ENCODE peak calls at places on chromosomes 4 and X, in five cellular contexts. F is breast epithelium, E is OCI-LY7, N is nephron progenitor cell, Y is fibroblast of lung. W is an unnamed sample.

GRCh38 chr4:38160487-38161207 is 200.4 kb downstream of the PTTG2 start:
- DNase-seq in F (no peak), E (no peak), N (no peak), Y (peak), W (peak)

GRCh38 chr4:76830612-76831474 is 67.1 kb downstream of the SOWAHB start:
- DNase-seq in F (no peak), E (no peak), N (peak), Y (peak), W (peak)

GRCh38 chr4:81905966-81906365 is 434.3 kb upstream of the RASGEF1B start:
- DNase-seq in F (no peak), E (no peak), N (no peak), Y (no peak), W (no peak)

GRCh38 chr4:165112258-165113156 is at the start of gene TMEM192:
- DNase-seq in F (peak), E (peak), N (peak), Y (peak), W (peak)

GRCh38 chr4:116122131-116122530 is 963.2 kb downstream of the TRAM1L1 start:
- DNase-seq in F (no peak), E (no peak), N (no peak), Y (no peak), W (no peak)

GRCh38 chr4:137471895-137472294 is 60.4 kb downstream of the PCDH18 start:
- DNase-seq in F (no peak), E (no peak), N (no peak), Y (peak), W (peak)

GRCh38 chrX:153689654-153690465 is 2.1 kb downstream of the SLC6A8 start:
- DNase-seq in F (no peak), E (no peak), N (no peak), Y (no peak), W (no peak)

GRCh38 chr4:128163177-128164117 is 102.3 kb downstream of the LARP1B start:
- DNase-seq in F (no peak), E (no peak), N (no peak), Y (peak), W (peak)

GRCh38 chrX:138925330-138925729 is 213.8 kb upstream of the FGF13 start:
- DNase-seq in F (no peak), E (no peak), N (no peak), Y (peak), W (peak)

GRCh38 chr4:115090483-115091075 is 22.8 kb downstream of the NDST4 start:
- DNase-seq in F (no peak), E (peak), N (peak), Y (peak), W (peak)

GRCh38 chr4:142449771-142450373 is 396.2 kb downstream of the INPP4B start:
- DNase-seq in F (no peak), E (no peak), N (no peak), Y (no peak), W (no peak)

GRCh38 chr4:150209140-150209829 is 131.0 kb downstream of the DCLK2 start:
- DNase-seq in F (peak), E (peak), N (peak), Y (peak), W (peak)

GRCh38 chrX:66634272-66634671 is 4.6 kb downstream of the EDA2R start:
- DNase-seq in F (no peak), E (no peak), N (no peak), Y (no peak), W (peak)

GRCh38 chrX:33447285-33447684 is 235.9 kb upstream of the DMD start:
- DNase-seq in F (no peak), E (no peak), N (no peak), Y (peak), W (no peak)

GRCh38 chr4:27003602-27004238 is 143.1 kb downstream of the STIM2 start:
- DNase-seq in F (no peak), E (peak), N (no peak), Y (peak), W (no peak)

GRCh38 chr4:74202062-74202586 is 44.2 kb downstream of the MTHFD2L start:
- DNase-seq in F (no peak), E (no peak), N (no peak), Y (peak), W (no peak)

GRCh38 chr4:92447265-92447905 is 143.6 kb downstream of the GRID2 start:
- DNase-seq in F (no peak), E (no peak), N (no peak), Y (peak), W (no peak)

GRCh38 chrX:123753656-123754350 is 21.0 kb upstream of the THOC2 start:
- DNase-seq in F (no peak), E (peak), N (no peak), Y (no peak), W (no peak)

GRCh38 chr4:83454626-83455025 is 997 bp downstream of the HELQ start:
- DNase-seq in F (no peak), E (no peak), N (no peak), Y (peak), W (peak)

GRCh38 chr4:153013202-153013988 is 77.3 kb downstream of the FHDC1 start:
- DNase-seq in F (no peak), E (no peak), N (no peak), Y (peak), W (no peak)

GRCh38 chrX:148290041-148290440 is 210.4 kb upstream of the AFF2 start:
- DNase-seq in F (no peak), E (no peak), N (no peak), Y (no peak), W (peak)

GRCh38 chrX:139932077-139932900 is 564 bp downstream of the ATP11C start:
- DNase-seq in F (peak), E (peak), N (peak), Y (peak), W (peak)

GRCh38 chr4:163624727-163625126 is 130.2 kb downstream of the TMA16 start:
- DNase-seq in F (no peak), E (no peak), N (no peak), Y (no peak), W (no peak)

GRCh38 chrX:109889289-109890006 is 113.5 kb upstream of the TMEM164 start:
- DNase-seq in F (no peak), E (peak), N (peak), Y (peak), W (peak)

GRCh38 chrX:71998836-71999509 is 88.3 kb downstream of the NHSL2 start:
- DNase-seq in F (no peak), E (peak), N (peak), Y (peak), W (peak)

GRCh38 chr4:185128272-185129119 is 14.6 kb upstream of the SLC25A4 start:
- DNase-seq in F (no peak), E (no peak), N (peak), Y (no peak), W (no peak)

GRCh38 chr4:6228158-6229067 is 28.1 kb upstream of the JAKMIP1 start:
- DNase-seq in F (peak), E (no peak), N (no peak), Y (no peak), W (no peak)
- TF ChIP-seq CTCF in F (no peak), E (no peak), N (no peak), Y (no peak), W (no peak)

DNA sequence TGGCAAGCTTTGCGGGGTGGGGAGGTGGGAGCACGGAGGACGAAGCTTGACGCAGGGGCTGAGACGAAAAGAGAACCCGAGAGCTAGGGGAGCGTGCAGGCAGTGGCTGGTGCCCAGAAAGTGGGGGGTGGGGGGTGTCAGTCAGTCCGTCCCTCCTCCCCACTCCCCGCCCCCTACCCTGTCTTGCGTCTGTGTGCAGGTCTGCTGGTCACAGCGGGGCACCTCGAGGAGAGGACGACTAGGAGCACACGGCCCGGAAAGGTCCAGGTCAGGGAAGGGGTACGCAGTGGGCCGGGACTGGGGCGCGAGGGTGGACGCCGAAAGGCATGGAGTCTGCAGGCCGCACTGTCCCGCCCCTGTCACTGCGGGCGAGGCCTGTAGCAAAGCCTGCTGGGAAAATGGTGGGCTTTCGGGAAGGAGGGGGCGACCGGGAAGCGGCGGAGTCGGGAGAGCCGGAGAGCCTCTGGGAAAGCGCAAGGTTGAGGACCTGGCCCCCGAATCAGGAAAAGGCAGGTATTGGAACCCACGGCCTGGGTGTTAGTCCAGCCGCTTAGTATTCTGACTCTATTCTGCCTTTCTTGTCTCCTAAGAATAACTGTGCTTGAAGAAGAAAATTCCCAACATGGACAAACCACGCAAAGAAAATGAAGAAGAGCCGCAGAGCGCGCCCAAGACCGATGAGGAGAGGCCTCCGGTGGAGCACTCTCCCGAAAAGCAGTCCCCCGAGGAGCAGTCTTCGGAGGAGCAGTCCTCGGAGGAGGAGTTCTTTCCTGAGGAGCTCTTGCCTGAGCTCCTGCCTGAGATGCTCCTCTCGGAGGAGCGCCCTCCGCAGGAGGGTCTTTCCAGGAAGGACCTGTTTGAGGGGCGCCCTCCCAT is 758 bp downstream of the TCEAL1 start:
- DNase-seq in F (peak), E (peak), N (peak), Y (peak), W (peak)
- TF ChIP-seq CTCF in F (no peak), E (peak), N (peak), Y (peak), W (peak)

GRCh38 chrX:137896123-137896522 is 330.2 kb downstream of the ZIC3 start:
- DNase-seq in F (no peak), E (no peak), N (no peak), Y (no peak), W (no peak)
- TF ChIP-seq CTCF in F (no peak), E (no peak), N (no peak), Y (no peak), W (no peak)

GRCh38 chrX:48998391-48998790 is 3.7 kb downstream of the GRIPAP1 start:
- DNase-seq in F (no peak), E (no peak), N (no peak), Y (no peak), W (no peak)
- TF ChIP-seq CTCF in F (no peak), E (peak), N (no peak), Y (no peak), W (no peak)

DNA sequence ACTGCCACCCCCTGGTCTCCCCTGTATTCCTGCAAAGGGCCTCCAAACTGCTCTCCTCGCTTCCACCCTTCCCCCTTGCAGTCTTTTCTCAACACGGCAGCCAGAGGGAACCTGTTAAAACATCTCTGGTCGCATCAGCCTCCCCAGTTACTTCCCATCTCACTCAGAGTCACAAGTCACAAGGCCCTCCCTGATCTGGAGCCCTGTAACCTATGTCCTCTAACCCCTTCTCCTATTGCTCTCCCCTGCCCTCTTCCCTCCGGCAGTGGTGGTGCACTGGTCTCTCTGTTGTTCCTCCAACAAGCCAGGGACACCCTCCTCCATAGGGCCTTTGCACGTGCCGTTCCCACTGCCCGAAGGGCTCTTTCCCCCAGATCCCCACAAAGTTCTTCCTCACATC is 73.2 kb downstream of the SH3KBP1 start:
- DNase-seq in F (no peak), E (peak), N (no peak), Y (no peak), W (no peak)
- TF ChIP-seq CTCF in F (no peak), E (peak), N (no peak), Y (no peak), W (no peak)

DNA sequence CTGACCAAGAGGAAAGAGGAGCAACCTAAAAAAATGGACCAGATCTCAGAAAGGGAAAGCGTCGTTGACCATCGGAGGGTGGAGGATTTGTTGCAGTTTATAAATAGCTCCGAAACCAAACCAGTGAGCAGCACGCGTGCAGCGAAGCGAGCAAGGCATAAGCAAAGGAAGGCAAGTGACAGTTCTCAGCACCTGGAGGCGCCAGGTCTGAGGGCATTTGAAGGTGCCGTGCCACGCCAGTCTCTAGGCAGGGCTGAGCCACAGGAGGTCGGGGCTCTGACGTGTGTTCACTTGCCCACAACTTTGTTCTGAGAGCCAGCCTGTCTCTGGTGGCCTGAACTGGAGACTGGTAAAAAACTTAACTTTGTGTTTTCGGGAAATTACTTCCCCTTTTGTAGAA is 59.7 kb downstream of the TNIP2 start:
- DNase-seq in F (no peak), E (peak), N (peak), Y (no peak), W (no peak)
- TF ChIP-seq CTCF in F (no peak), E (peak), N (no peak), Y (no peak), W (no peak)

W was measured in AG10803.